ENCODE peak calls at places on chromosomes 3 and 15, in eight cellular contexts. B is hepatocyte; T is CD4-positive, alpha-beta T cell; L is heart right ventricle; A is endothelial cell; W is ovary; N is endothelial cell of umbilical vein; O is right lobe of liver. S is an unnamed sample.

GRCh38 chr15:74380361-74381189 is 13.1 kb upstream of the CYP11A1 start:
- DNase-seq in O (no peak), N (no peak), W (no peak), A (no peak), B (no peak), T (no peak), L (no peak), S (no peak)

GRCh38 chr3:183587337-183587736 is 31.8 kb upstream of the KLHL6 start:
- DNase-seq in L (no peak), B (no peak), N (peak; percentile 41), A (no peak), O (no peak), T (no peak), W (no peak), S (no peak)

GRCh38 chr15:83164409-83165404 is 42.9 kb downstream of the HDGFL3 start:
- DNase-seq in N (peak; percentile 80), L (no peak), O (no peak), W (no peak), B (no peak), T (no peak), A (no peak), S (no peak)

GRCh38 chr3:43286886-43287301 is 554 bp downstream of the SNRK start:
- DNase-seq in N (no peak), W (no peak), L (no peak), T (no peak), O (peak; percentile 25), B (peak; percentile 75), A (peak; percentile 8), S (no peak)

GRCh38 chr15:94236638-94237037 is 5.3 kb downstream of the MCTP2 start:
- DNase-seq in T (no peak), N (no peak), L (no peak), B (no peak), W (no peak), A (no peak), O (no peak), S (no peak)

GRCh38 chr3:58101499-58102370 is 93.5 kb downstream of the FLNB start:
- DNase-seq in T (no peak), W (no peak), B (peak; percentile 28), O (peak; percentile 52), N (no peak), L (no peak), A (no peak), S (peak; percentile 52)

GRCh38 chr3:108300103-108300849 is 3.9 kb downstream of the HHLA2 start:
- DNase-seq in A (no peak), B (no peak), N (no peak), L (no peak), O (no peak), W (no peak), T (no peak), S (no peak)

GRCh38 chr15:93587046-93587445 is 498.0 kb upstream of the RGMA start:
- DNase-seq in N (no peak), B (no peak), L (no peak), T (no peak), O (no peak), W (no peak), A (peak; percentile 6), S (no peak)

GRCh38 chr3:27976933-27977332 is 254.8 kb upstream of the EOMES start:
- DNase-seq in L (no peak), A (no peak), B (no peak), T (no peak), N (no peak), O (no peak), W (no peak), S (peak; percentile 14)

GRCh38 chr15:79846539-79846938 is 50.3 kb downstream of the MTHFS start:
- DNase-seq in W (no peak), A (no peak), L (no peak), B (no peak), O (no peak), N (no peak), T (no peak), S (no peak)

GRCh38 chr3:81152156-81152555 is 609.3 kb downstream of the GBE1 start:
- DNase-seq in N (no peak), T (no peak), A (no peak), B (no peak), L (no peak), W (no peak), O (no peak), S (no peak)

GRCh38 chr15:63857459-63857856 is 23.7 kb upstream of the HERC1 start:
- DNase-seq in O (no peak), L (no peak), B (no peak), A (no peak), N (no peak), W (no peak), T (no peak), S (no peak)

GRCh38 chr3:36172699-36173098 is 207.6 kb upstream of the STAC start:
- DNase-seq in O (no peak), L (no peak), W (no peak), T (no peak), A (no peak), N (no peak), B (no peak), S (no peak)

GRCh38 chr15:66841953-66842681 is 140.1 kb downstream of the SMAD6 start:
- DNase-seq in O (peak; percentile 83), A (peak; percentile 70), W (peak; percentile 91), T (no peak), N (peak; percentile 93), L (peak; percentile 84), B (peak; percentile 95), S (peak; percentile 92)

DNA sequence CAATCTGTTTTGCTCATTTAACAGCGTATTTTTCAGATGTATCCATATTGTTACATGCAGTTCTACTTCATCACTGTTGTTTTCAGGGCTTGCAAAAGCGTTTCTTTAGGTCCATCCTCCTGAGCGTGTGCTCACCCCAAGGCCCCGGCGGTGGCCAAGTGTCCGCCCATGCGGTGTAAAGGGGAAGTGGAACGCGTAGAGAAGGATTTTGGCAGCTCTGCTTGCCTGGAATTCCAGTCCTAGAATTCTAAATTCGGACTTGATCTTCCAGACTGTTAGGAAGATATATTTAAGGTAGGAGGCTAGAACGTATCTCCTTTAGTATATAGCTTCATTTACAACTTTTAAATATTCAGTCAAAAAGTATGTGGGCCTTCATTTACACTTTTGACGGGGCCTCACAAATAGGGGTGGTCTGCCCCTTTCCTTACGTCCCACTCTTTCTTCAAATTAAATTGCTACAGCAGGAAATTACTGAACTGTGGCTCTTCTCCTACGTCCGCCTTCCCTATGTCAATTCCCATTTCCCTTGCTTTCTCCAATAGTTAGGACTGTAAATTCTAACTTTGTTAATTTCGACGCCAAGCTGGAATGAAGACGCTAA is 609 bp upstream of the TBC1D23 start:
- DNase-seq in W (peak; percentile 71), N (no peak), O (peak; percentile 27), B (peak; percentile 46), T (no peak), A (peak; percentile 46), L (peak; percentile 54), S (peak; percentile 54)
- TF ChIP-seq CTCF in W (no peak), N (no peak), O (no peak), B (no peak), T (no peak), A (no peak), L (peak; percentile 4), S (peak; percentile 14)

GRCh38 chr3:119624002-119624401 is 26.3 kb downstream of the PLA1A start:
- DNase-seq in T (no peak), A (no peak), N (no peak), B (no peak), W (no peak), O (no peak), L (no peak), S (no peak)

GRCh38 chr3:119619094-119619493 is 21.4 kb downstream of the PLA1A start:
- DNase-seq in B (no peak), T (no peak), L (no peak), W (no peak), A (no peak), O (no peak), N (no peak), S (no peak)

GRCh38 chr3:119616056-119616455 is 18.4 kb downstream of the PLA1A start:
- DNase-seq in O (no peak), W (no peak), T (no peak), A (no peak), N (no peak), L (no peak), B (no peak), S (no peak)

GRCh38 chr3:119625451-119626153 is 27.9 kb downstream of the PLA1A start:
- DNase-seq in L (no peak), T (no peak), W (no peak), N (no peak), O (no peak), A (no peak), B (no peak), S (no peak)

DNA sequence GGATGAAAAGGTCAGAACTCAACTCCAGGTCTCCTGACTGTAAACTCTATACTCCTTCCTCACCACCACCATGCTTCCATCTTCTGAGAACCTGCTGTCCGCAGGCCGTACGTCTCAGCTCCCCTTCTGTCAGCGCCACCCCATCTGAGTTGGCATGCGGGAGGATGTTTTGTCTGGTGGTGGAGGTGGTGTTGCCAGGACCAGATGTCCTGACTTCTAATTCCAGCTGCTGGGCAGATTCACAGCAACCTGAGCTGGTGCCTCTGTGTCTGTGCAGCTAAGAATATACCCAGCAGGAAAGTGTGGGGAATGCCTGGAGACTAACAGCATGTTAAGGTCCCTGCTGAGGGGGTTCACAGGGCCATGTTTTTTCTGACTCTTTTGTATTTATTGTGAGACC is 23.2 kb downstream of the PLA1A start:
- DNase-seq in W (no peak), B (no peak), N (no peak), L (no peak), O (no peak), A (no peak), T (no peak), S (no peak)
- TF ChIP-seq CTCF in W (no peak), B (no peak), N (no peak), L (no peak), O (no peak), A (no peak), T (no peak), S (no peak)

GRCh38 chr3:159928692-159929091 is 59.9 kb upstream of the IL12A start:
- DNase-seq in W (no peak), A (no peak), O (no peak), B (no peak), L (no peak), N (peak; percentile 45), T (no peak), S (no peak)

GRCh38 chr3:159926573-159926972 is 62.1 kb upstream of the IL12A start:
- DNase-seq in B (no peak), A (no peak), O (no peak), W (no peak), L (no peak), N (no peak), T (no peak), S (no peak)

GRCh38 chr3:159929894-159930235 is 58.8 kb upstream of the IL12A start:
- DNase-seq in A (no peak), W (no peak), T (no peak), N (no peak), O (no peak), B (no peak), L (no peak), S (no peak)

GRCh38 chr3:159928071-159928491 is 60.6 kb upstream of the IL12A start:
- DNase-seq in W (no peak), O (no peak), B (no peak), T (no peak), N (no peak), A (no peak), L (no peak), S (no peak)

GRCh38 chr3:159929181-159929893 is 59.3 kb upstream of the IL12A start:
- DNase-seq in T (no peak), O (no peak), A (peak; percentile 4), N (peak; percentile 70), L (peak; percentile 20), B (peak; percentile 39), W (no peak), S (no peak)
- TF ChIP-seq CTCF in T (no peak), O (peak; percentile 18), A (no peak), N (peak; percentile 33), L (no peak), B (peak; percentile 35), W (no peak), S (no peak)

GRCh38 chr15:90086868-90087268 is 15.4 kb downstream of the IDH2 start:
- DNase-seq in O (no peak), L (no peak), A (peak; percentile 66), T (peak; percentile 32), W (no peak), B (no peak), N (peak; percentile 50), S (peak; percentile 55)
- TF ChIP-seq CTCF in O (peak; percentile 70), L (no peak), A (peak; percentile 69), T (peak; percentile 66), W (peak; percentile 35), B (peak; percentile 58), N (peak; percentile 83), S (peak; percentile 58)

S was measured in adrenal gland.